ENCODE peak calls at places on chromosomes 13 and 19, in four cellular contexts. B is adrenal gland; V is CD8-positive, alpha-beta T cell; S is lower leg skin. C is an unnamed sample.

GRCh38 chr19:36110487-36111199 is at the start of gene OVOL3:
- DNase-seq in B (no peak), V (no peak), S (no peak), C (no peak)

GRCh38 chr19:30788105-30788765 is 416.1 kb downstream of the ZNF536 start:
- DNase-seq in B (no peak), V (no peak), S (peak), C (no peak)

GRCh38 chr13:69683921-69684663 is 423.5 kb upstream of the ATXN8OS start:
- DNase-seq in B (no peak), S (no peak), V (no peak), C (no peak)

GRCh38 chr13:111479412-111479811 is 159.0 kb downstream of the TEX29 start:
- DNase-seq in V (no peak), B (no peak), S (no peak), C (no peak)

GRCh38 chr13:65907656-65908441 is 1322.3 kb downstream of the PCDH9 start:
- DNase-seq in S (no peak), B (no peak), V (no peak), C (no peak)

GRCh38 chr19:7391218-7391670 is 42.5 kb downstream of the ARHGEF18 start:
- DNase-seq in S (no peak), V (no peak), B (no peak), C (no peak)

GRCh38 chr13:99150575-99151370 is 49.9 kb upstream of the UBAC2 start:
- DNase-seq in S (no peak), B (no peak), V (no peak), C (no peak)

GRCh38 chr13:19763618-19764017 is 19.1 kb downstream of the PSPC1 start:
- DNase-seq in B (peak), V (no peak), S (peak), C (no peak)

GRCh38 chr13:110525328-110526319 is 35.9 kb downstream of the RAB20 start:
- DNase-seq in V (no peak), S (no peak), B (peak), C (no peak)

GRCh38 chr13:35343417-35343816 is 133.1 kb downstream of the MAB21L1 start:
- DNase-seq in B (no peak), S (no peak), V (no peak), C (no peak)

GRCh38 chr19:2476451-2477140 is 669 bp downstream of the GADD45B start:
- DNase-seq in B (peak), S (no peak), V (peak), C (no peak)

C was measured in DMS 273 treated with DMSO at 0.1 percent for 48 hours.